ENCODE peak calls at places on chromosomes 3 and 15, in six cellular contexts. Z is cardiac septum, D is uterus, M is globus pallidus, Q is transverse colon, H is activated gamma-delta T cell. S is an unnamed sample.

GRCh38 chr15:60208708-60209107 is 189.1 kb downstream of the ANXA2 start:
- DNase-seq in Z (no peak), D (no peak), M (no peak), Q (no peak), H (no peak), S (no peak)

GRCh38 chr15:73952171-73952912 is 26.1 kb downstream of the LOXL1 start:
- DNase-seq in Z (peak), D (no peak), M (no peak), Q (no peak), H (no peak), S (no peak)

GRCh38 chr3:15476378-15476777 is 45.1 kb downstream of the COLQ start:
- DNase-seq in Z (no peak), D (no peak), M (no peak), Q (no peak), H (no peak), S (no peak)

GRCh38 chr3:139689122-139689521 is 11.3 kb upstream of the NMNAT3 start:
- DNase-seq in Z (no peak), D (no peak), M (no peak), Q (no peak), H (no peak), S (no peak)

GRCh38 chr3:153087595-153088566 is 74.1 kb upstream of the RAP2B start:
- DNase-seq in Z (no peak), D (no peak), M (no peak), Q (no peak), H (no peak), S (no peak)

GRCh38 chr15:22887157-22887951 is 48.9 kb downstream of the NIPA2 start:
- DNase-seq in Z (peak), D (no peak), M (peak), Q (peak), H (no peak), S (no peak)

GRCh38 chr3:62672988-62673313 is 202.3 kb downstream of the CADPS start:
- DNase-seq in Z (no peak), D (no peak), M (no peak), Q (no peak), H (no peak), S (no peak)

GRCh38 chr15:78533331-78533730 is 6.9 kb upstream of the PSMA4 start:
- DNase-seq in Z (no peak), D (no peak), M (peak), Q (no peak), H (no peak), S (no peak)

GRCh38 chr3:123404391-123404790 is 44.5 kb downstream of the ADCY5 start:
- DNase-seq in Z (no peak), D (no peak), M (no peak), Q (no peak), H (no peak), S (no peak)

GRCh38 chr3:58690490-58690889 is 23.9 kb upstream of the FAM3D start:
- DNase-seq in Z (no peak), D (no peak), M (no peak), Q (no peak), H (no peak), S (no peak)

GRCh38 chr3:170809021-170809974 is 60.7 kb downstream of the RPL22L1 start:
- DNase-seq in Z (no peak), D (peak), M (peak), Q (peak), H (no peak), S (peak)

GRCh38 chr3:150307862-150308261 is 100.2 kb upstream of the TSC22D2 start:
- DNase-seq in Z (no peak), D (no peak), M (no peak), Q (no peak), H (no peak), S (no peak)

GRCh38 chr3:312170-312569 is 115.6 kb downstream of the CHL1 start:
- DNase-seq in Z (no peak), D (no peak), M (no peak), Q (no peak), H (no peak), S (no peak)

GRCh38 chr3:35183915-35184675 is 455.2 kb upstream of the ARPP21 start:
- DNase-seq in Z (no peak), D (no peak), M (no peak), Q (no peak), H (no peak), S (no peak)

GRCh38 chr3:50652709-50653108 is 22.0 kb upstream of the DOCK3 start:
- DNase-seq in Z (no peak), D (no peak), M (no peak), Q (peak), H (no peak), S (peak)

GRCh38 chr3:79490165-79491028 is 277.4 kb downstream of the ROBO1 start:
- DNase-seq in Z (no peak), D (no peak), M (no peak), Q (peak), H (no peak), S (no peak)

GRCh38 chr3:69819283-69819682 is 80.0 kb downstream of the MITF start:
- DNase-seq in Z (no peak), D (no peak), M (peak), Q (no peak), H (no peak), S (no peak)

GRCh38 chr15:50065264-50065663 is 53.8 kb downstream of the ATP8B4 start:
- DNase-seq in Z (no peak), D (no peak), M (no peak), Q (no peak), H (no peak), S (no peak)